ENCODE peak calls at places on chromosomes 11 and 22, in six cellular contexts. N is IMR-90, Y is mesendoderm, L is mesenchymal stem cell, X is trophoblast cell, R is H9. K is an unnamed sample.

GRCh38 chr11:79514269-79514668 is 73.4 kb upstream of the TENM4 start:
- DNase-seq in L (no peak), N (no peak), Y (no peak), R (no peak), X (no peak), K (no peak)

GRCh38 chr11:15750535-15751297 is 605.6 kb downstream of the SOX6 start:
- DNase-seq in R (no peak), Y (no peak), N (no peak), L (no peak), X (no peak), K (no peak)

GRCh38 chr11:120471131-120471530 is 40.4 kb upstream of the GRIK4 start:
- DNase-seq in N (peak; percentile 89), L (peak; percentile 74), X (no peak), Y (no peak), R (no peak), K (no peak)

GRCh38 chr11:66264893-66265292 is 3.5 kb upstream of the RAB1B start:
- DNase-seq in Y (peak; percentile 72), N (no peak), R (peak; percentile 85), L (no peak), X (no peak), K (no peak)

GRCh38 chr11:82494988-82495432 is 238.7 kb downstream of the FAM181B start:
- DNase-seq in R (peak; percentile 37), L (peak; percentile 0), X (no peak), N (no peak), Y (peak; percentile 64), K (no peak)

GRCh38 chr11:91641153-91641552 is 583.5 kb upstream of the FAT3 start:
- DNase-seq in N (no peak), X (no peak), L (no peak), Y (no peak), R (no peak), K (no peak)

GRCh38 chr11:72336163-72336562 is 92.2 kb upstream of the PHOX2A start:
- DNase-seq in R (no peak), X (no peak), L (peak; percentile 8), N (no peak), Y (no peak), K (no peak)

GRCh38 chr11:44795803-44796535 is 69.2 kb downstream of the TSPAN18 start:
- DNase-seq in N (no peak), R (no peak), X (no peak), L (no peak), Y (no peak), K (no peak)

GRCh38 chr11:75063732-75064314 is 32.9 kb downstream of the OR2AT4 start:
- DNase-seq in L (peak; percentile 59), X (no peak), R (no peak), N (peak; percentile 10), Y (no peak), K (no peak)

GRCh38 chr22:36922752-36923457 is 9.5 kb downstream of the CSF2RB start:
- DNase-seq in X (no peak), N (no peak), Y (no peak), R (no peak), L (no peak), K (no peak)

GRCh38 chr22:36923458-36923784 is 10.0 kb downstream of the CSF2RB start:
- DNase-seq in X (no peak), R (no peak), N (no peak), Y (no peak), L (no peak), K (no peak)

GRCh38 chr22:36924151-36924698 is 10.8 kb downstream of the CSF2RB start:
- DNase-seq in Y (no peak), X (no peak), N (no peak), R (no peak), L (no peak), K (no peak)

GRCh38 chr22:36922097-36922608 is 8.7 kb downstream of the CSF2RB start:
- DNase-seq in X (peak; percentile 87), N (no peak), L (no peak), R (peak; percentile 59), Y (peak; percentile 54), K (no peak)

DNA sequence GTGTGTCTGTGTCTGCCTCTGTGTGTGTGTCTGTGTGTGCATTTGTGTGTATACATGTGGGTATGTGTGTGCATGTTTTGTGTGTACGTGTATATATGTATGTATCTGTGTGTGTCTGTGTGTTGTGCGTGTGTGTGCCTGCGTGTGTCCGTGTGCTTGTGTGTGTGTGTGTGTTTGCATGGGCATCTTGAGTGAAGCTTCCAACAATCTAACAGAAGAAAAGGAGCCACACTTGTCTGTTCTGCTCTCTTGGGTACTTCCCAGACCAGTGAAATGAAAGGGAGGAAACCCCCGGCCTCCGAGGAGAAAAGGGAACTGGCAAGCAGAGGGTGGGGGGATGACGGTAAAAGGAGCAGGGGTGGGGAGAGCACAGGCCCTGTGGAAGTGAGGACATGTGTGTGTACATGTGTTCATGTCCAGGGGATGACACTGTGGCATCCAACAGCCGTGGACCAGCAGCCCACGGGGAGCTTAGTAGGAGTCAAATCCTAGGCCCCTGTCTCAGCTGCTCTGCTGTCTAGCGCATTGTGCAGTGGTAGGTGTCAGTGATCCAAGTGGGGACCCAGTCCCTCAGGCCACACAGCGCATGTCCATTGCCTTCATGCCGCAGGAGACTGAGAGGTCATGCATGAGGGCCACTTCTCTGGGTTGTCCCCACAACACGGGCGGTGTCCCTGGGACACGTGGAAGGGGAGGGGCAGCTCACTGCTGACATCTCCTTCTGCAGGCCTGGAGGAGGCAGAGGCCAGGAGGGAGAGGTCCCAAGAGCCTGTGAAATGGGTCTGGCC is 8.1 kb downstream of the CSF2RB start:
- DNase-seq in N (no peak), R (no peak), X (peak; percentile 65), L (no peak), Y (no peak), K (no peak)
- H3K18ac ChIP-seq in N (no peak overlapping the region), R (no peak overlapping the region), X (peak overlapping the region; percentile 79), L (no peak overlapping the region), Y (no peak overlapping the region), K (peak overlapping the region; percentile 82)

DNA sequence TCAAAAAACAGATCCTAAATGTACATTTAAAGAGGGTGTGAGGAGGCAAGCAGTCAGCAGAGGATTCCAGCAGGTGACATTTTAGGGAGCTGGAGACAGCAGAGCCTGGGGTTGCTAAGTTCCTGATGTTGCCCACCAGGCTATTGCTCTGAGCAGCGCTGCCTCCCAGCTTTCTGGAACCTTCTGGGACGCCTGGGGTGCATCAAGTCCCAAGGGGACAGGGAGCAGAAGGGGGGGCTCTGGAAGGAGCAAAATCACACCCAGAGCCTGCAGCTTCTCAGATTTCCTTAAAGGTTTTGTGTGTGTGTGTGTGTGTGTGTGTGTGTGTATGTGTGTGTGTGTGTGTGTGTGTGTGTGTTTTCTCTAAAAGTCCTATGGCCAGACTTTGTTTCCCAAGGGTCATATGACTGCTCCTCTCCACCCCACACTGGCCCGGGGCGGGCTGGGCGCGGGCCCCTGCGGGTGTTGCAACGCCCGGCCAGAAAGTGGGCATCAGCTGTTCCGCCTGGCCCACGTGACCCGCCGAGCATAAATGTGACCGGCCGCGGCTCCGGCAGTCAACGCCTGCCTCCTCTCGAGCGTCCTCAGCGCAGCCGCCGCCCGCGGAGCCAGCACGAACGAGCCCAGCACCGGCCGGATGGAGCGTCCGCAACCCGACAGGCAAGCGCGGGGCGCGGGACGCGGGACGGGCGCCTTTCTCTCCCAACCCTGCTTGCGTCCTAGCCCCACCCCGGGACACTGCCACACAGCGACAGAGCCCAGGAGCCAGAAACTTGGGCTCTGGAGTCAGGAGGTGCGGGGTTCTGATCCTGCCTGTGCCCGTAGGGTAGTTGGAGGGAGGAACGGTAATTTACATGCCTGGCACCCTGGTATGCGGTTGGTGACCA is at the start of gene HMOX1:
- DNase-seq in R (peak; percentile 81), Y (peak; percentile 84), L (peak; percentile 94), N (peak; percentile 85), X (peak; percentile 93), K (peak; percentile 49)
- H2BK120ac ChIP-seq in R (no peak within 1 kb of the TSS), Y (no peak within 1 kb of the TSS), L (peak within 1 kb of the TSS; percentile 11), N (peak within 1 kb of the TSS; percentile 80), X (peak within 1 kb of the TSS; percentile 94), K (peak within 1 kb of the TSS; percentile 19)

DNA sequence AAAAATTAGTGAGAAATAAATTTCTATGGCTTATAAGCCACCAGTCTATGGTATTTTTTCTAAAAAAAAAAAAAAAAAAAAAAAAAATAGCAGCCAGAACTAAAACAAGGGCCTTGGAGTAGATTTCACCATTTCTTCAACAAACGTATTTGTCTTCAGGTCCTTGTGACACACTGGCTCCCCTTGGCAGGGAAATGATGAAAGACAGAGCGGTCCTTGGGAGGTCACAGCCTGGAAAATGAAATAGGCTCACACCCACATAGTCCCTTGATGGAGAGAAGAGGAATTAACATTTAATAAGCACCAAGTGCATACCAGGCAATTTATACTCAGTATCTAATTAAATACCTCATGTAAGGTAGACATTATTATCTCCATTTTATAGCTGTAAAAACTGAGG is 25.7 kb upstream of the ACER3 start:
- DNase-seq in N (no peak), Y (no peak), X (no peak), R (no peak), L (no peak), K (no peak)
- H3K27ac ChIP-seq in N (no peak overlapping the region), Y (no peak overlapping the region), X (no peak overlapping the region), R (no peak overlapping the region), L (no peak overlapping the region), K (no peak overlapping the region)

GRCh38 chr11:2595205-2595604 is 104.6 kb downstream of the KCNQ1OT1 start:
- DNase-seq in R (no peak), X (no peak), N (no peak), L (no peak), Y (no peak), K (no peak)
- H3K18ac ChIP-seq in R (no peak overlapping the region), X (no peak overlapping the region), N (no peak overlapping the region), L (no peak overlapping the region), Y (no peak overlapping the region), K (no peak overlapping the region)

DNA sequence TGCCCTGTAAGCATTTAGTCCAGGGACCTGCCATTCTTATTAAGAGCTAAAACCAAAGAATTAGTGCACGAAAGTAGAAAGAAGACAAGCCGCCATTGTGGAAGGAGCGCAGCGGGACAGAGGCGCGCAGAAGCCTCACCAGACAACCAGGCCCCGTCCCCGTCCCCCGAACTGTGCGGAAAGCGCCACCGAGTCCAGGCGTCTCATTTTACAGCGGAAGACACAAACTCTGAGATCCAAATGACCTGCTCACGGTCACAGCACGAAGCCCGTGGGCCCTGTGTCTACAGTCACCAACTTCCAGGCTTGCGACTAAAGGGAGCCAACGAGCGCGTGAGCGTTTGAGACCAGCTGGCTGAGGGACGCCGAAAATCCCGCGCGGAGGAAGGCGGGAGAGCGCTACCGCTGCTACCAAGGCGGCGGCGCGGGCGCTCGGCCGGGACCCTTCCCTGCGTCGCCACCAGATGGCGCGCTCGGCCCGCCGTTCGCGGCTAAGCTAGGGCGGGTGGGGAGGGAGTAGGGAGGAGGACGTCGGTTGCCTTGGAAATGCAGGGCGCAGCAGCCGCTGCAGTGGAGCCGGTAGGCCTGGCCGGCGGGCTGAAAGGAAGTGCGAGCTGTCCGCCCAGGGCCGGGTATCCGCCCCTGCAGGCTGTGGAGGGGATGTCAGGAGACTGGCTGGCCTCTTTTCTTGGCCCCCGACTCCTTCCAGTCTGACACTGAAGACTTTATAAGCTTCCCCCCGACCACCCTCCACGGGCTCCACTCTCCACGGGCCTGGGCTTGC is 434 bp upstream of the CCDC83 start:
- DNase-seq in N (peak; percentile 90), X (peak; percentile 97), R (peak; percentile 97), Y (peak; percentile 98), L (peak; percentile 94), K (peak; percentile 92)
- H2BK120ac ChIP-seq in N (peak overlapping the region; percentile 97), X (peak overlapping the region; percentile 91), R (no peak overlapping the region), Y (no peak overlapping the region), L (peak overlapping the region; percentile 98), K (no peak overlapping the region)

DNA sequence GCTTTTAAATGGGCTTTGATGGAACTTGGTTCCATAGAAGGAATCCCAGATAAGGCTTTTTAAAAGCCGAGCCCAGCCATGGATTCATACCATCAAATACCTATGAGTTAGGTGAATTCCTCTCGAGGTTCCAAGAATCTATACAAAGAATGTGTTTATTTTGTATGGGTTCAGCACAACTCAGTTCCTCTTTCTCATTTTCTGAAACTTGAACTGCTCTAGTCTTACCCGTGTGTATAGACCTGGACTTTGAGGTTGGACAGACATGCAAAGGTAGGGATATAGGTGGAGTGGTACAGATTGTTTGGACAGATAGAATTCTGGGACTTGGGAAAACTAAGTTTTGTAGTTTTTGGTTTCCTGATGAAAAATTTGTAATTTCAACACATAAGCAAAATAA is 97.9 kb downstream of the PGR start:
- DNase-seq in L (no peak), Y (no peak), R (no peak), X (peak; percentile 19), N (no peak), K (no peak)
- H3K27ac ChIP-seq in L (no peak overlapping the region), Y (no peak overlapping the region), R (no peak overlapping the region), X (no peak overlapping the region), N (no peak overlapping the region), K (no peak overlapping the region)